ENCODE peak calls at places on chromosomes 1 and 21, in four cellular contexts. S is CD8-positive, alpha-beta T cell; W is coronary artery; I is AG09309. D is an unnamed sample.

GRCh38 chr1:51973587-51974474 is 16.7 kb downstream of the RAB3B start:
- DNase-seq in I (no peak), W (no peak), S (no peak), D (peak; percentile 32)

GRCh38 chr1:15411593-15412487 is 2.2 kb downstream of the EFHD2 start:
- DNase-seq in W (no peak), I (no peak), S (peak; percentile 49), D (no peak)

GRCh38 chr1:62276791-62277190 is 42.4 kb downstream of the KANK4 start:
- DNase-seq in S (no peak), I (no peak), W (no peak), D (no peak)

GRCh38 chr1:105210747-105211146 is 1461.0 kb downstream of the AMY1C start:
- DNase-seq in S (no peak), W (no peak), I (no peak), D (no peak)

GRCh38 chr1:173005196-173005864 is 45.4 kb downstream of the TNFSF18 start:
- DNase-seq in S (no peak), W (no peak), I (no peak), D (no peak)

GRCh38 chr1:112935474-112936289 is 20.3 kb downstream of the SLC16A1 start:
- DNase-seq in S (no peak), W (no peak), I (peak; percentile 66), D (peak; percentile 76)

GRCh38 chr1:219771039-219771438 is 157.3 kb downstream of the SLC30A10 start:
- DNase-seq in I (peak; percentile 20), W (no peak), S (no peak), D (peak; percentile 99)

GRCh38 chr1:174041369-174041768 is 19.2 kb upstream of the RC3H1 start:
- DNase-seq in I (no peak), W (no peak), S (no peak), D (no peak)

DNA sequence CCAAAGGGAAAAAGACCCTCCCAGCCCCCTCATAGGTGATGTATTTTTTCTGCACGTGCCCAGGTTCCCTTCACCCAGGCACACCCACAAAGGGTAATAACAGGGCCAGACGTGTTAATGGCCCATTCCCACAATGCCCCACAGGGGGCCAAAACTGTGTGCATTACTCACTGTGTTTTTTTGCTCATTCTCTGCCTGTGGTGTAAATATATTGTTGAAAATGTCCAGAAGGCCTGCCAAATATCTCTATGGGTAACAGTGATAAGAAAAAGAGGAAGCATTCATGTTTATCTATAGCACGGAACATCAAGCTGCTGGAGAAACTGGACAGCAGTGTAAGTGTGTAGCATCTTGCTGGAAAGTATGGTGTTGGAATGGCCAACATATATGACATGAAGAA is 21.9 kb downstream of the RHEX start:
- DNase-seq in I (no peak), S (no peak), W (no peak), D (no peak)
- TF ChIP-seq CTCF in I (no peak), S (no peak), W (no peak), D (no peak)

GRCh38 chr1:209672705-209673630 is 2.2 kb upstream of the G0S2 start:
- DNase-seq in S (no peak), I (no peak), W (no peak), D (peak; percentile 54)

GRCh38 chr1:209675567-209676154 is 449 bp downstream of the G0S2 start:
- DNase-seq in S (no peak), W (no peak), I (no peak), D (peak; percentile 43)

GRCh38 chr1:209678981-209679539 is 3.8 kb downstream of the G0S2 start:
- DNase-seq in I (no peak), S (no peak), W (no peak), D (no peak)

GRCh38 chr1:209673631-209674417 is 1.4 kb upstream of the G0S2 start:
- DNase-seq in S (no peak), W (no peak), I (no peak), D (peak; percentile 77)

GRCh38 chr1:209674957-209675566 is at the start of gene G0S2:
- DNase-seq in S (peak; percentile 16), W (no peak), I (no peak), D (peak; percentile 39)
- H3K4me3 ChIP-seq in S (peak within 1 kb of the TSS; percentile 46), W (peak within 1 kb of the TSS; percentile 68), I (peak within 1 kb of the TSS; percentile 58), D (peak within 1 kb of the TSS; percentile 55)

DNA sequence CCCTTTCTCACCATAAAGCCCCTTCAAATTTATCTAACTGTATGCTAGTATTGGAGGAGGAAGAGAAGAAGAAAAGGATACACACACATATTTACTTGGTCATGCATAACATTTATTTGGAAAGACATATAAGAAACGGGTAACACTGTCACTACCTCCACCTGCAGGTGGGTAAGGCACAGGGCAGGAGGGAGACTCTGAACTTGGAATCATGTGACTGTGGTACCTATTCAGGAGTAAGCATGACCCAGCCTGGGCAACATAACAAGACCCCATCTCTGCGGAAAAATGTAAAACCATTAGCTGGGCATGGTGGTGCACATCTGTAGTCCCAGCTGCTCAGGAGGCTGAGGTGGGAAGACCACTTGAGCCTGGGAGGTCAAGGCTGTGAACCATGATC is 1.4 kb upstream of the PADI6 start:
- DNase-seq in I (no peak), S (no peak), W (no peak), D (no peak)
- TF ChIP-seq CTCF in I (peak; percentile 21), S (no peak), W (no peak), D (no peak)

GRCh38 chr21:37915941-37916794 is at the start of gene KCNJ6:
- DNase-seq in W (no peak), I (no peak), S (no peak), D (peak; percentile 59)
- H3K4me3 ChIP-seq in W (peak within 1 kb of the TSS; percentile 61), I (peak within 1 kb of the TSS; percentile 23), S (no peak within 1 kb of the TSS), D (peak within 1 kb of the TSS; percentile 35)

DNA sequence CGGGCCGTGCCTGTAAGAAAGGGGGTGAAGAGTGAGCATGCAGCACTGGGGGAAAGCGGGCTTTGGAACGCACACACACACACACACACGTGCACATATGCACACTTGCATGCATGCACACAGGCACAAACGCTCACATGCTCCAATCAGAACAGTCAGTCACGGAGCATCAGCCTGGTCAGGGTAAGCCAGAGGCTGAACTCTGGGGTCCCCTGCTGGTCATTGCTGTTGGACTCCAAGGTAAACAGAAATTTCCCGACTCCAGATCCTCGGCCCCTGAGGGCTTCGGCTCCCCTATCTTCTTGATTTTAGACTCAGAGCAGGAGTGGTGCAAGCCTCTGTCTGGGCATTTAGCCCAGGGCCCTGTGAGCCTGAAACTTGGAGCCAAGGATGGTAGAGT is 54.2 kb downstream of the SYT2 start:
- DNase-seq in W (no peak), S (no peak), I (no peak), D (peak; percentile 15)
- TF ChIP-seq CTCF in W (no peak), S (no peak), I (peak; percentile 12), D (peak; percentile 27)

GRCh38 chr1:11505591-11506538 is 26.9 kb downstream of the DISP3 start:
- DNase-seq in S (no peak), I (no peak), W (no peak), D (no peak)
- H3K4me3 ChIP-seq in S (no peak overlapping the region), I (no peak overlapping the region), W (no peak overlapping the region), D (no peak overlapping the region)

GRCh38 chr1:60170709-60171108 is 97.1 kb upstream of the C1orf87 start:
- DNase-seq in S (no peak), I (no peak), W (no peak), D (no peak)
- TF ChIP-seq CTCF in S (no peak), I (no peak), W (no peak), D (peak; percentile 26)

DNA sequence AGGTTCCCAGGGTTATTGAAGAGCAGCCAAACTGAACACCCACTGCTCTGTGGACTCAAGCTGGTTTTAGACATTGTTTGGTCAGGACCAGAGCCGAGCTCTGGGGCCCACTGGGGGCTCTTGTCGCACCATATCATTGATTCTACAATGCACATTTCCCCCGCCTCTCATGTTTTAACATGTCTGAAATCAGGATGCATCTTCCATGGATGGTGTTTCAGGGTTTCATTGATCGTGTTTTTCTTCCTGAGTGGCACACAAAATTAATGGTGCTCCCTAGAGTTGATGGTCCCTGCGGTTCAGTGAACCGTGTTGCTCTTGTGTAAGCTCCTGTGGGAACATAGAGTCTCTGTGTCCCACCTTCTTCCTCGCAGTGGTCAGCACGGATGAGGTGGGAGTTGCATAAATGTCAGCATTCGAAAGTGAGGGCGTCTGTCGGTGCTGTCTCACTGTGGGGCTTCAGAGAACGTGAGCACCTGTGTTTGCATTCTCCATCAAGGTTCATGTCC is 38.3 kb downstream of the GALNT2 start:
- DNase-seq in S (no peak), I (no peak), W (no peak), D (no peak)
- H3K4me3 ChIP-seq in S (no peak overlapping the region), I (no peak overlapping the region), W (peak overlapping the region; percentile 46), D (no peak overlapping the region)

DNA sequence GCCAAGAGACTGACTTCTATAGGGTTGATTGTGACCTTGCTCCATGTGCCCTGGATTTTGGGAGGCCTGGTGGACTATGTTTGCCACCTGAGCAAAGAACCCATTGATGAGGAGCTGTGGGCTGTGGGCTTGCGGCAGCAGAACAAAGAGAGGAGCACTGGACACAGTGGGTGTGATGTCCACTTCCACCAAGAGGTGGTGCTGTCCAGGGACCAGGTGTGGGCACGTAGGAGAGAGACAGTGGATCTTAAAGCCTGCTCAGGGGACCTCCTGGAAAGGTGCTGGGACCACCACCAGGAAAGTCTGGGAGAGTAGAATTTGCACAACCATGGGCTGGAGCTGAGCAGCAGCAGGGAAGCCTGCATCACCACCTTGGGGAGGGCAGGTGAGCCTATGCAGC is 106.7 kb upstream of the ETS2 start:
- DNase-seq in W (no peak), I (no peak), S (no peak), D (no peak)
- TF ChIP-seq CTCF in W (no peak), I (no peak), S (no peak), D (no peak)

D was measured in fibroblast of lung.